ENCODE peak calls at places on chromosomes 13 and 19, in four cellular contexts. C, L, I and V are unnamed samples.
A peak's percentile ranks its signal among the peaks of the same experiment; 100 is the strongest.

GRCh38 chr19:44912854-44913253 is 1.6 kb upstream of the APOC1 start:
- DNase-seq in C (no peak), L (peak; percentile 72), I (no peak), V (no peak)

GRCh38 chr13:113393572-113394503 is 29.9 kb upstream of the GRTP1 start:
- DNase-seq in C (peak; percentile 1), L (peak; percentile 62), I (peak; percentile 85), V (peak; percentile 58)

GRCh38 chr13:77660841-77661250 is 36.6 kb upstream of the SLAIN1 start:
- DNase-seq in C (no peak), L (no peak), I (no peak), V (no peak)

GRCh38 chr13:89153941-89154340 is 1482.8 kb downstream of the SLITRK5 start:
- DNase-seq in C (no peak), L (no peak), I (no peak), V (no peak)

GRCh38 chr13:81874253-81874652 is 1533.3 kb upstream of the SPRY2 start:
- DNase-seq in C (no peak), L (peak; percentile 75), I (no peak), V (no peak)

GRCh38 chr13:55439450-55439849 is 1701.3 kb upstream of the PRR20A start:
- DNase-seq in C (no peak), L (no peak), I (no peak), V (no peak)

GRCh38 chr19:56403764-56404704 is at the start of gene ZNF583:
- DNase-seq in C (peak; percentile 60), L (peak; percentile 83), I (peak; percentile 96), V (peak; percentile 92)

GRCh38 chr19:14871619-14872230 is 14.2 kb downstream of the OR7A17 start:
- DNase-seq in C (peak; percentile 2), L (no peak), I (peak; percentile 26), V (peak; percentile 1)

GRCh38 chr19:41821003-41821735 is 23.3 kb downstream of the LYPD4 start:
- DNase-seq in C (peak; percentile 12), L (peak; percentile 41), I (peak; percentile 67), V (peak; percentile 82)

GRCh38 chr19:8251025-8251472 is 41.9 kb downstream of the CERS4 start:
- DNase-seq in C (no peak), L (no peak), I (no peak), V (no peak)

GRCh38 chr13:75788494-75788991 is 152.4 kb downstream of the LMO7 start:
- DNase-seq in C (no peak), L (no peak), I (no peak), V (peak; percentile 48)

GRCh38 chr13:44757671-44758070 is 181.5 kb upstream of the TSC22D1 start:
- DNase-seq in C (no peak), L (no peak), I (no peak), V (no peak)

GRCh38 chr19:15358918-15359317 is 20.7 kb downstream of the AKAP8 start:
- DNase-seq in C (no peak), L (no peak), I (no peak), V (no peak)

GRCh38 chr19:29941828-29942403 is at the start of gene URI1:
- DNase-seq in C (no peak), L (peak; percentile 67), I (peak; percentile 95), V (peak; percentile 96)

GRCh38 chr13:83883061-83883523 is 818 bp upstream of the SLITRK1 start:
- DNase-seq in C (no peak), L (no peak), I (no peak), V (no peak)

GRCh38 chr13:66765559-66765958 is 464.6 kb downstream of the PCDH9 start:
- DNase-seq in C (no peak), L (no peak), I (no peak), V (no peak)

GRCh38 chr19:48390188-48391099 is 907 bp downstream of the KDELR1 start:
- DNase-seq in C (no peak), L (peak; percentile 44), I (peak; percentile 85), V (peak; percentile 64)

GRCh38 chr13:42218576-42218975 is 53.4 kb upstream of the AKAP11 start:
- DNase-seq in C (no peak), L (no peak), I (no peak), V (no peak)

GRCh38 chr13:46519177-46519576 is 33.8 kb upstream of the LRCH1 start:
- DNase-seq in C (no peak), L (no peak), I (no peak), V (no peak)

GRCh38 chr19:53872762-53873161 is 5.1 kb downstream of the MYADM start:
- DNase-seq in C (no peak), L (no peak), I (no peak), V (no peak)

GRCh38 chr13:23468811-23469210 is 35.3 kb upstream of the SACS start:
- DNase-seq in C (no peak), L (no peak), I (no peak), V (no peak)

GRCh38 chr13:90534617-90535340 is 812.7 kb upstream of the MIR17HG start:
- DNase-seq in C (no peak), L (no peak), I (no peak), V (no peak)

GRCh38 chr19:32343550-32344262 is 1.7 kb upstream of the ZNF507 start:
- DNase-seq in C (no peak), L (peak; percentile 16), I (no peak), V (no peak)

GRCh38 chr13:35592457-35592856 is 116.0 kb upstream of the MAB21L1 start:
- DNase-seq in C (no peak), L (no peak), I (no peak), V (no peak)

GRCh38 chr19:33226550-33227241 is 1.0 kb upstream of the SLC7A10 start:
- DNase-seq in C (no peak), L (no peak), I (no peak), V (peak; percentile 63)

GRCh38 chr19:29532956-29533355 is 7.2 kb downstream of the VSTM2B start:
- DNase-seq in C (no peak), L (no peak), I (no peak), V (no peak)

DNA sequence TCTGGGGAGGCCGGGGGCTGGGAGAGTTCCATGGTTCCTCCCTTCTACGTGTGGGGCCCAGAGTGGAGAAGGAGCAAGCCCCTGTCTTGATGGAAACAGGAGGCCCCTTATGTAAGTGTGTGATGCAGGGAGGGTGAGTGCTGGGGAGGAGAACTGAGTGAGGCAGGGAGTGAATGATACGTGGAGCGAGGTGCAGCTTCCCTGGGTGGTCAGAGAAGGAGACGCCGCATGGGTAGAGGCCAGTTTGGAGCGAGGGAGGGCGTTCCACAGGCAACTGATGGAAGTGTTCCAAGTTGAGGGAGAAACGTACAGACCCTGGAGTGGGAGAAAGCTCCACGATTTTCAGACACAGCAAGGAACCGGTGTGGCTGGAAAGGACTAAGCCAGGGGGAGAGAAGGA is 16.0 kb downstream of the MAG start:
- DNase-seq in C (no peak), L (no peak), I (no peak), V (no peak)
- TF ChIP-seq CHD4 in C (no peak), L (no peak), I (no peak), V (no peak)

GRCh38 chr19:58450836-58451357 is 525 bp upstream of the ZNF324B start:
- DNase-seq in C (no peak), L (no peak), I (no peak), V (no peak)
- TF ChIP-seq USF2 in C (no peak), L (no peak), I (no peak), V (no peak)

GRCh38 chr13:24650157-24650556 is 30.1 kb upstream of the ATP12A start:
- DNase-seq in C (no peak), L (no peak), I (no peak), V (no peak)
- TF ChIP-seq SMC3 in C (no peak), L (no peak), I (no peak), V (no peak)

GRCh38 chr13:40146586-40147240 is 491.3 kb downstream of the COG6 start:
- DNase-seq in C (no peak), L (no peak), I (no peak), V (no peak)

GRCh38 chr13:40146063-40146462 is 490.6 kb downstream of the COG6 start:
- DNase-seq in C (no peak), L (no peak), I (no peak), V (no peak)

GRCh38 chr13:40141859-40142555 is 486.5 kb downstream of the COG6 start:
- DNase-seq in C (no peak), L (no peak), I (no peak), V (no peak)

GRCh38 chr13:40145139-40145538 is 489.7 kb downstream of the COG6 start:
- DNase-seq in C (no peak), L (no peak), I (no peak), V (no peak)

GRCh38 chr13:40143559-40143958 is 488.1 kb downstream of the COG6 start:
- DNase-seq in C (no peak), L (no peak), I (no peak), V (no peak)
- TF ChIP-seq CHD4 in C (no peak), L (no peak), I (no peak), V (no peak)

DNA sequence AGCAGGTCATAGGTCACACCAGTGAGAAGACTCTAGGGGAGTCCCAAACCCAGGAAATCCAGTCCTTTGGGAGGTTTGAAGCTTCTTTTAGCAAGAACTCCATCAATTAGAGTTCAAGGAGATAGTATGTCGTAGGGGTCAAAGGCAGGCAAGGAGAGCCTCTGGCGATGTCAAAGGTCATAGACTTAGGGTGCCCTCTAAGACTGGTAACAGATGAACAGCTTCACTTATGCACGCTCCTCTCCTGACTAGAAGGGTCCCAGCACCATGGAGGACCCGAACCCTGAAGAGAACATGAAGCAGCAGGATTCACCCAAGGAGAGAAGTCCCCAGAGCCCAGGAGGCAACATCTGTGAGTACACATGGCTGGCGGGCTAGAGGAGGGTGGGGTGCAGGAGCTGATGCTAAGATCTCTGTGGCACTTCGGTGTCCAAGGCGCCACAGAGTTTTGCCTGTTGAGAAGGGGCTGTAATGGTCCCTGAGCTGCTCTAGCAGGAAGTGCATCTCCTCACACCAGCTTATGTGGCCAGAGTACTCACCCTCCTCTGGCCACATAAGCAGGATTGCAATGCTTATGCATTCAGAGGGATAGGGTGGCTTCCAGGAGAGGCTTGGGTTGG is 557 bp downstream of the ZNF576 start:
- DNase-seq in C (no peak), L (no peak), I (no peak), V (no peak)
- TF ChIP-seq USF2 in C (no peak), L (no peak), I (no peak), V (no peak)

DNA sequence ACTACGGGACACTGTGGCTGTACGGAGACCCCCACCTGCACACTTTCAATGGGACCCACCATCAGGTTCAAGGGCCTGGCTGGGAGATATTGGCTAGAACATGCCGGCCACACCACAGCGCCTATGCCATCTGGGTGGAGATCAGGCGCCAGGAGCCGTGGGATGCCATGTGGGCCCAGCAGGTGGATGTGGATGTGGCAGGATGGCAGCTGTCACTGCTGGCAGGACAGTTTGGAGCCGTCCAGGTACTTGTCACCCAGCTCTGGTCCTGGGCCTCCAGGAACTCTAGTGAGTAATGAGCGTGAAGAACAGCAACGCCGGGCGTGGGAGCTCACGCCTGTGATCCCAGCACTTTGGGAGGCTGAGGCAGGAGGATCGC is 15.7 kb upstream of the FXYD3 start:
- DNase-seq in C (no peak), L (no peak), I (no peak), V (no peak)
- TF ChIP-seq SMC3 in C (no peak), L (no peak), I (no peak), V (no peak)

GRCh38 chr19:948842-949496 is 23.1 kb downstream of the ARID3A start:
- DNase-seq in C (no peak), L (no peak), I (peak; percentile 62), V (no peak)
- TF ChIP-seq CHD4 in C (no peak), L (no peak), I (no peak), V (no peak)

DNA sequence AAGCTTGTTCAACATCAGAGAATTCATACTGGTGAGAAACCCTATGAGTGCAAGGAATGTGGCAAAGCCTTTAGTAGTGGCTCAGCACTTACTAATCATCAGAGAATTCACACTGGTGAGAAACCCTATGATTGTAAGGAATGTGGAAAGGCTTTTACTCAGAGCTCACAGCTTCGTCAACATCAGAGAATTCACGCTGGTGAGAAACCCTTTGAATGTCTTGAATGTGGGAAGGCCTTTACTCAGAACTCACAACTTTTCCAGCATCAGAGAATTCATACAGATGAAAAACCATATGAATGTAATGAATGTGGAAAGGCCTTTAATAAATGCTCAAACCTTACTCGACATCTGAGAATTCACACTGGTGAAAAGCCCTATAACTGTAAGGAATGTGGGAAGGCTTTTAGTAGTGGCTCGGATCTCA is 25.2 kb downstream of the ZNF383 start:
- DNase-seq in C (no peak), L (no peak), I (no peak), V (peak; percentile 43)
- TF ChIP-seq USF2 in C (no peak), L (no peak), I (no peak), V (no peak)